ENCODE peak calls at places on chromosomes 16 and 17, in four cellular contexts. E, V, I and R are unnamed samples.

GRCh38 chr17:3826191-3826590 is 19.9 kb downstream of the NCBP3 start:
- DNase-seq in I (no peak), V (no peak), E (no peak), R (no peak)

GRCh38 chr16:74778646-74779045 is 4.0 kb upstream of the FA2H start:
- DNase-seq in I (no peak), E (no peak), V (no peak), R (no peak)

GRCh38 chr17:81473019-81473418 is 39.6 kb downstream of the ACTG1 start:
- DNase-seq in E (no peak), I (no peak), V (no peak), R (no peak)

GRCh38 chr16:89534147-89534788 is 26.1 kb downstream of the SPG7 start:
- DNase-seq in I (peak), E (peak), V (peak), R (no peak)

GRCh38 chr17:42819939-42820535 is 4.0 kb downstream of the BECN1 start:
- DNase-seq in I (peak), E (peak), V (peak), R (peak)

GRCh38 chr17:37483311-37484039 is 6.2 kb upstream of the DUSP14 start:
- DNase-seq in E (peak), V (no peak), I (no peak), R (peak)

GRCh38 chr17:57914274-57915147 is 40.7 kb downstream of the CUEDC1 start:
- DNase-seq in I (no peak), V (no peak), E (no peak), R (no peak)

GRCh38 chr17:36813357-36813756 is 123.9 kb upstream of the LHX1 start:
- DNase-seq in I (no peak), V (no peak), E (no peak), R (no peak)

GRCh38 chr17:79026345-79027273 is 2.6 kb downstream of the C1QTNF1 start:
- DNase-seq in V (no peak), E (peak), I (no peak), R (no peak)

GRCh38 chr17:48718162-48718780 is 4.0 kb downstream of the PRAC1 start:
- DNase-seq in V (peak), I (peak), E (no peak), R (no peak)

GRCh38 chr16:68355447-68356248 is 44.8 kb downstream of the PRMT7 start:
- DNase-seq in E (no peak), V (no peak), I (no peak), R (peak)

GRCh38 chr17:42920922-42921321 is 20.3 kb downstream of the G6PC1 start:
- DNase-seq in V (no peak), E (no peak), I (no peak), R (no peak)

GRCh38 chr17:78494961-78495330 is 82.2 kb downstream of the DNAH17 start:
- DNase-seq in V (no peak), I (no peak), E (no peak), R (no peak)

GRCh38 chr16:29306201-29306600 is 100.3 kb downstream of the NPIPB11 start:
- DNase-seq in E (no peak), V (no peak), I (no peak), R (no peak)

GRCh38 chr16:78563905-78564304 is 464.5 kb downstream of the WWOX start:
- DNase-seq in E (no peak), V (no peak), I (no peak), R (no peak)

GRCh38 chr16:50666658-50667496 is 14.2 kb downstream of the SNX20 start:
- DNase-seq in E (no peak), V (no peak), I (peak), R (peak)

GRCh38 chr17:16973760-16974540 is 2.0 kb upstream of the TNFRSF13B start:
- DNase-seq in E (no peak), V (peak), I (peak), R (no peak)

GRCh38 chr16:22381392-22381791 is 7.0 kb upstream of the CDR2 start:
- DNase-seq in E (no peak), I (no peak), V (no peak), R (no peak)

GRCh38 chr17:17877548-17878358 is 41.0 kb upstream of the SREBF1 start:
- DNase-seq in V (no peak), I (no peak), E (peak), R (no peak)

GRCh38 chr16:16019488-16019887 is 70.1 kb downstream of the ABCC1 start:
- DNase-seq in I (no peak), V (no peak), E (peak), R (no peak)

GRCh38 chr17:15377200-15377599 is 35.8 kb upstream of the TEKT3 start:
- DNase-seq in E (peak), I (no peak), V (no peak), R (no peak)

GRCh38 chr16:85279402-85279801 is 167.1 kb upstream of the CIBAR2 start:
- DNase-seq in V (no peak), E (no peak), I (no peak), R (no peak)

GRCh38 chr17:74024871-74025531 is 178.5 kb upstream of the RPL38 start:
- DNase-seq in I (no peak), E (no peak), V (no peak), R (no peak)

GRCh38 chr17:43021739-43022512 is at the start of gene VAT1:
- DNase-seq in E (peak), I (peak), V (peak), R (peak)

GRCh38 chr16:48564544-48565444 is 45.2 kb downstream of the N4BP1 start:
- DNase-seq in E (no peak), I (no peak), V (no peak), R (no peak)

GRCh38 chr17:76053230-76054111 is 18.8 kb downstream of the SRP68 start:
- DNase-seq in V (no peak), E (no peak), I (no peak), R (no peak)

GRCh38 chr16:626174-626765 is 4.5 kb upstream of the WFIKKN1 start:
- DNase-seq in V (no peak), I (no peak), E (no peak), R (no peak)

GRCh38 chr17:41772218-41772585 is 14.3 kb downstream of the JUP start:
- DNase-seq in E (no peak), V (no peak), I (no peak), R (no peak)

GRCh38 chr16:3045758-3046505 is 429 bp upstream of the MMP25 start:
- DNase-seq in E (no peak), I (peak), V (peak), R (peak)

GRCh38 chr16:84724619-84725307 is 25.0 kb downstream of the USP10 start:
- DNase-seq in E (peak), I (no peak), V (no peak), R (peak)

GRCh38 chr16:87550510-87550961 is 51.8 kb upstream of the JPH3 start:
- DNase-seq in E (no peak), I (peak), V (peak), R (peak)

GRCh38 chr17:78716814-78717393 is 65.2 kb downstream of the CYTH1 start:
- DNase-seq in V (no peak), I (peak), E (peak), R (peak)

DNA sequence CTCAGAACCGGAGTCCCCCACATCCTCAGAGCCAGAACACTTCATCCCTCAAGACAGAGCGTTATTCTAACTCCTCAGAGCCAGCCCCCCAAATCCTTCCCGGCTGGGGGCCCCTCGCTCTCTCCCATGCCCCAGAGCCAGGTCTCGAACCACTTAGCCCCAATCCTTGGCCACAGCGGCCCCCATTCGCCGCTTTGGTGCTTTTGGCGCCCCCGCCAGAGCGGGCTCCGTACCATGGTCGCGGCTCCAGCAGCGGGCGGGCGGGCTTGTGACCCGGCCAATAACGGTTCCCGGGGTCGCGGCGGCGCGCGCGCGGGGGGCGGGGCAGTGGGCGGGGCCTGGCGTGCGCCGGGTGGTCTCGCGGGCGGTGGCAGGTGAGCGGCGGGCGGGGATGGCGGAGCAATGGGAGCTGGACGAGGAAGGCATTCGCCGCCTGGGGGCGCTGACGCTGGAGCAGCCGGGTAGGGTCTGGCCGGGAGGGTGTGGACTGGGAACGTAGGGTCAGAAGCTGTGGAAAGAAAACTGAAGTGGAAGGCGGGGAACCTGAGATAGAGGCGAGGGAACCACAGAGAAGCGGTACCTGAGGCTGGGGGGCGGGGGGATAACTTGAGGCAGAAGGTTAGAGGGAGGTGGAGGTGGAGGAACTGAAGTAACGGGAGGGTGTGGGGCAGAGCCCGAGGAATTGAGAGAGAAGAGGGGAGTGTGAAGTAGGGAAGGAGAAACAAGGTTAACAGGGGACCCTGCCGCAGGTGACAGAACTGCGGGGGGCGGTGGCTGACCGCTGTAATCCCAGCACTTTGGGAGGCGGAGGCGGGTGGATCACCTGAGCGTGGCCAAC is at the start of the genes KCTD19 and LRRC36:
- DNase-seq in I (peak), E (no peak), V (peak), R (peak)
- TF ChIP-seq CTCF in I (peak), E (peak), V (no peak), R (peak)

GRCh38 chr17:44911133-44912001 is 3.9 kb downstream of the GFAP start:
- DNase-seq in I (peak), E (peak), V (peak), R (peak)
- TF ChIP-seq CTCF in I (peak), E (peak), V (no peak), R (peak)

GRCh38 chr17:55296171-55296695 is 31.5 kb downstream of the HLF start:
- DNase-seq in I (no peak), V (no peak), E (no peak), R (no peak)

GRCh38 chr17:55292094-55292493 is 27.3 kb downstream of the HLF start:
- DNase-seq in E (no peak), I (no peak), V (no peak), R (no peak)

GRCh38 chr17:55296699-55297098 is 31.9 kb downstream of the HLF start:
- DNase-seq in V (no peak), I (no peak), E (no peak), R (no peak)

GRCh38 chr17:55295411-55296170 is 30.8 kb downstream of the HLF start:
- DNase-seq in I (peak), V (peak), E (peak), R (peak)

DNA sequence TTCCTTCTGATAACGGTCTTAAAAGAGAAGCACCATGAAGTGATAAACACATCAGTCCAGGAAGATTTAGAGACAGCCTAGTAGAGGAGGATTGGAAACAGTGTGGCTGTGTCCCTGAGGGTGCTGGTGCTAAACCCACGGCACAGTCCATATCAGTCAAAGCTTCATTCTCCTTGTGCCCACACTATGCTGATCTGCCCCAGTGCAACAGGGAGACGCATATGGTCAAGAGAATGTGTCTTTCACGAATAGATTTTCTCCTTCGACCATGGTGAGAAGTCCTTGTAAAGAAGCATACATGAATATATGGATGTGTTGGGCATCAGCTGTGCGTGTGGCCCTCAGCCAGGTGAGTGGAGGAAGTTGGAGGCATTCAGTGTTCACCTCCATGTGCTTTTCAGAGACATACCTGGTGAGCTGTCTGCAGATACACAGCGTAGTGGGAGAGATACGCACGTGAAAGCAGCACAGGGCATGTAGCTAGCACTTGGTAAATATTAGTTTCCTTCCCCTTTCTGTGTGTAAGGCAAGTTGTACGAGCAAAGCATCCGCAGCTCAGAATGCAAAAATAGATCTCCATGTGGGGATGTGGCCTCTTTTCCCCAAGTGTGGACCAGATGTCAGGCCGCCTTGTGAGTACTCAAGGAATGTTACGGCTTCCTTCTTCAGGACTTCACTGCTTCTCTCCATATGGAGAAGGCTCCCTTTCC is 29.4 kb downstream of the HLF start:
- DNase-seq in I (peak), V (no peak), E (peak), R (no peak)
- TF ChIP-seq CTCF in I (no peak), V (no peak), E (no peak), R (no peak)

GRCh38 chr17:59439711-59440110 is 108.3 kb downstream of the YPEL2 start:
- DNase-seq in I (no peak), E (no peak), V (no peak), R (no peak)
- TF ChIP-seq CTCF in I (no peak), E (no peak), V (no peak), R (no peak)